ENCODE peak calls at places on chromosomes 12 and 14, in five cellular contexts. I is H9, V is neuronal stem cell, Z is mesendoderm, O is mesenchymal stem cell. P is an unnamed sample.

GRCh38 chr12:25958254-25959068 is at the start of gene RASSF8:
- DNase-seq in I (peak; percentile 79), V (peak; percentile 81), Z (peak; percentile 80), O (peak; percentile 72), P (peak; percentile 72)

GRCh38 chr14:21703357-21704339 is 30.0 kb upstream of the OR4E1 start:
- DNase-seq in I (no peak), V (no peak), Z (peak; percentile 54), O (peak; percentile 50), P (no peak)

GRCh38 chr14:68523994-68524725 is 268.7 kb downstream of the ZFP36L1 start:
- DNase-seq in I (no peak), V (no peak), Z (no peak), O (no peak), P (no peak)

GRCh38 chr14:32028599-32028998 is 48.5 kb upstream of the ARHGAP5 start:
- DNase-seq in I (no peak), V (no peak), Z (no peak), O (peak; percentile 19), P (no peak)

GRCh38 chr14:92224348-92224954 is 98.5 kb upstream of the SLC24A4 start:
- DNase-seq in I (no peak), V (no peak), Z (no peak), O (no peak), P (peak; percentile 29)

GRCh38 chr12:81723361-81723760 is 35.8 kb downstream of the PPFIA2 start:
- DNase-seq in I (no peak), V (no peak), Z (no peak), O (no peak), P (no peak)

GRCh38 chr14:71551291-71551955 is 380.8 kb upstream of the RGS6 start:
- DNase-seq in I (no peak), V (no peak), Z (no peak), O (peak; percentile 83), P (peak; percentile 84)

GRCh38 chr14:81401420-81402122 is 1.4 kb upstream of the STON2 start:
- DNase-seq in I (no peak), V (no peak), Z (no peak), O (peak; percentile 44), P (peak; percentile 64)

GRCh38 chr12:24840046-24840800 is 108.7 kb downstream of the BCAT1 start:
- DNase-seq in I (no peak), V (no peak), Z (no peak), O (peak; percentile 64), P (peak; percentile 80)

GRCh38 chr12:21962236-21962635 is 21.0 kb upstream of the ABCC9 start:
- DNase-seq in I (no peak), V (no peak), Z (no peak), O (no peak), P (peak; percentile 79)

GRCh38 chr14:103522649-103523582 is at the start of gene CKB:
- DNase-seq in I (peak; percentile 75), V (peak; percentile 74), Z (peak; percentile 71), O (peak; percentile 71), P (peak; percentile 45)
- H2BK15ac ChIP-seq in I (no peak within 1 kb of the TSS), V (peak within 1 kb of the TSS; percentile 81), Z (no peak within 1 kb of the TSS), O (peak within 1 kb of the TSS; percentile 35), P (no peak within 1 kb of the TSS)

GRCh38 chr12:120997448-120997847 is 18.8 kb downstream of the C12orf43 start:
- DNase-seq in I (no peak), V (no peak), Z (no peak), O (no peak), P (no peak)

GRCh38 chr12:120998435-120998834 is 17.9 kb downstream of the C12orf43 start:
- DNase-seq in I (no peak), V (no peak), Z (no peak), O (no peak), P (peak; percentile 22)

GRCh38 chr12:120994059-120994458 is 15.7 kb downstream of the HNF1A start:
- DNase-seq in I (no peak), V (no peak), Z (no peak), O (no peak), P (no peak)

GRCh38 chr12:120994589-120995337 is 16.4 kb downstream of the HNF1A start:
- DNase-seq in I (no peak), V (no peak), Z (peak; percentile 38), O (no peak), P (no peak)

DNA sequence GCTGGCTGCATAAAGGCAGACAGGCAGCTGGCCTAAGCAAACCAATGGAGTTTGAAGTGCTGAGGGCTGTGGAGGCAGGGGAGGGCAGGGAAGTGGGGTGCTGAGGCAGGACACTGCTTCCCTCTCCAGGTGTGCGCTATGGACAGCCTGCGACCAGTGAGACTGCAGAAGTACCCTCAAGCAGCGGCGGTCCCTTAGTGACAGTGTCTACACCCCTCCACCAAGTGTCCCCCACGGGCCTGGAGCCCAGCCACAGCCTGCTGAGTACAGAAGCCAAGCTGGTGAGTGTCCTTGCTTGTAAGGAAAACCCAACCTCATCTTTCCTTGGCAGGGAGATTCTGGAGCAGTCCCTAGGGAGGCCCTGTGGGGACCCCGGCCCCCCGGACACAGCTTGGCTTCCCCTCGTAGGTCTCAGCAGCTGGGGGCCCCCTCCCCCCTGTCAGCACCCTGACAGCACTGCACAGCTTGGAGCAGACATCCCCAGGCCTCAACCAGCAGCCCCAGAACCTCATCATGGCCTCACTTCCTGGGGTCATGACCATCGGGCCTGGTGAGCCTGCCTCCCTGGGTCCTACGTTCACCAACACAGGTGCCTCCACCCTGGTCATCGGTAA is 17.9 kb downstream of the HNF1A start:
- DNase-seq in I (no peak), V (no peak), Z (no peak), O (no peak), P (no peak)
- H2BK15ac ChIP-seq in I (no peak overlapping the region), V (no peak overlapping the region), Z (no peak overlapping the region), O (peak overlapping the region; percentile 33), P (no peak overlapping the region)

DNA sequence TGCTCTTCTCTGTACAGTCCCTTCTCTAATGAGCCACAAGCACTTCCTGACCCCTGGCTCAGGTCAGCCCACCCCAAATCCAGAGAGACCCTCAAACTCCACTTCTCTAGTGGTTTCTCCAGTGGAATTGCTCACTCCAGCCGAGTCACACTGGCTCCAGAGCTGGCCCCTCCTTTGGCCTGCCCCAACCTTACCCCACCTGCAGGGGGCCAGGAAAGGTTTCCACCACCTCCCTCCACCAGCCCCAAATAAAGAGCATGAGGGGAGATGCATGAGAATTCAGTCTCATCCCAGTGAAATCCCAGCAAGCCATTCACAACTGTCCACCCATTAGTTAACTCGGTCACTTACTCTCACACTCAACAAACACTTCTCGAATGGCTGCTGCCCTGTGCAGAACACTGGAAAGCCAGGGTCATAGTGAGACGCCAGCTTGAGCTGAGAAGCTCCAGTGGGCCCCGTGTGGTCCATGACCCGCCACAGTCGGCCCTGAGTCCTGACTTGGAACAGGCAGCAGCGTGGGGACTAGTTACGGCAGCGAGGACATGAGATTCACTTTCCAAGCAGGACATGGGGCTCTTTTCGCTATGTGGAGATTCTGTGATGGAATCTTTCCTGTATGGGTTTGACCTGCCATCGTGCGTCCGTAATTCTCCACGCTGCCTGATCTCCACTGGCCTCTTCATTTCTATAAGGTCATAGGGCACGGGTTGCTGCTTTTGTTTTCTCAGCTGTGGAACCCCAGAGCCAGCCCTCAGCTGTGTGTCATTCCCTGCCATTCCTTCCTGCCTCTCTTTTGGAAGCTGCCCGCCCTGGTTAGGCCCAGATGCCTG is 44.2 kb downstream of the SLC6A12 start:
- DNase-seq in I (no peak), V (no peak), Z (peak; percentile 41), O (no peak), P (no peak)
- H2BK15ac ChIP-seq in I (no peak overlapping the region), V (peak overlapping the region; percentile 92), Z (no peak overlapping the region), O (no peak overlapping the region), P (no peak overlapping the region)

GRCh38 chr12:123142948-123143752 is 7.7 kb downstream of the PITPNM2 start:
- DNase-seq in I (peak; percentile 60), V (no peak), Z (no peak), O (peak; percentile 66), P (no peak)
- H2BK15ac ChIP-seq in I (no peak overlapping the region), V (no peak overlapping the region), Z (no peak overlapping the region), O (no peak overlapping the region), P (no peak overlapping the region)

GRCh38 chr12:66170606-66171005 is 810 bp upstream of the TMBIM4 start:
- DNase-seq in I (no peak), V (no peak), Z (no peak), O (no peak), P (no peak)
- H2BK15ac ChIP-seq in I (no peak overlapping the region), V (no peak overlapping the region), Z (no peak overlapping the region), O (no peak overlapping the region), P (no peak overlapping the region)

DNA sequence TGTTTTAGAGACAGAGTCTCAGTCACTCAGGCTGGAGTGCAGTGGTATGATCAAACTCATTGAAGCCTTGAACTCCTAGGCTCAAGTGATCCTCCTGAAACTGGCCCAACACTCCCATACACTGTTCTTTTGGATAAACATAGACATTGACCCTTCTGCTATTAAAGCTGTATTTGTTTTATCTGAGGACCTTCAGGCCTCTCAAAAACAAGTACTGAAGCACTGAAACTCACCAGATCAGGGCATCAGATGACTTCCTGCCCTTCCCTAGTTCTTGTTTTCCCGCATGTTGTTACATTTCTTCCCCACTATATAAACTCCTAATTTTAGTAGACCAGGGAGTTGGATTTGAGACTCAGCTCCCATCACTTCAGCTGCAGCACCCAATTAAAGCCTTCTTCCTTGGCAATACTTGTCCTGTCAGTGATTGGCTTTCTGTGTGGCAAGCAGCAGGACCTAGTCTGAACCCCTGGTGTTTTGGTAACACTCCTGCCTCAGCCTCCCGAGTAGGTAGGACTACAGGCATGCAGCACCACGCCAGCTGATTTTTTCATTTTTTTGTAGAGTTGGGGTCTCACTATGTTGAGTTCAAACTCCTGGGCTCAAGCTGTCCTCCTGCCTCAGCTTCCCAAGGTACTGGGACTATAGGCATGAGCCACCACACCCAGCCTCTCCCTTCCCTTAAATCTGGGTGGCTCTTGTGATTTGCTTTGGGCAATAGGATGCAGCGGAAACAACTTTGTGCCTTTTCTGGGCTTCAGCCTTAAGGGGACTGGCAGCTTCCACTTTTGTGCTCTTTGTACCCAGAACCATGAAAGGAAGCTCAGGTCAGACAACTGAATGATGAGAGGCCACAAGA is 12.5 kb upstream of the IFT81 start:
- DNase-seq in I (peak; percentile 14), V (no peak), Z (no peak), O (no peak), P (no peak)
- H2BK15ac ChIP-seq in I (no peak overlapping the region), V (no peak overlapping the region), Z (no peak overlapping the region), O (no peak overlapping the region), P (peak overlapping the region; percentile 65)

GRCh38 chr12:52977195-52977594 is 28.3 kb downstream of the KRT18 start:
- DNase-seq in I (no peak), V (no peak), Z (peak; percentile 51), O (no peak), P (no peak)
- H2BK15ac ChIP-seq in I (no peak overlapping the region), V (peak overlapping the region; percentile 0), Z (peak overlapping the region; percentile 2), O (peak overlapping the region; percentile 2), P (peak overlapping the region; percentile 26)

P was measured in IMR-90.